ENCODE peak calls at places on chromosomes 1 and 21, in eight cellular contexts. I is left ventricle myocardium inferior, Z is prostate gland, L is right lobe of liver, R is tibial artery, G is vagina, E is H7, B is psoas muscle. S is an unnamed sample. For H3K36me3, the result is how much of the 10 kb centered on the place peaks cover.

GRCh38 chr21:20720623-20721022 is 277.6 kb upstream of the NCAM2 start:
- DNase-seq in E (no peak), G (no peak), I (no peak), R (no peak), B (no peak), Z (no peak), L (no peak), S (no peak)

GRCh38 chr1:214993419-214993818 is 89.1 kb upstream of the KCNK2 start:
- DNase-seq in G (no peak), Z (no peak), B (no peak), I (no peak), R (no peak), E (no peak), L (no peak), S (no peak)

GRCh38 chr1:180158149-180159147 is 3.8 kb downstream of the QSOX1 start:
- DNase-seq in I (no peak), Z (no peak), R (no peak), B (no peak), G (peak), E (no peak), L (no peak), S (no peak)

GRCh38 chr1:172960019-172960418 is 90.7 kb downstream of the TNFSF18 start:
- DNase-seq in E (no peak), G (no peak), R (no peak), L (no peak), Z (no peak), I (no peak), B (no peak), S (no peak)

GRCh38 chr1:208475951-208476824 is 232.0 kb upstream of the PLXNA2 start:
- DNase-seq in E (peak), R (no peak), I (no peak), G (no peak), Z (no peak), B (no peak), L (no peak), S (no peak)

GRCh38 chr21:15978158-15978805 is 248.5 kb downstream of the USP25 start:
- DNase-seq in L (no peak), I (no peak), E (no peak), G (no peak), B (no peak), R (no peak), Z (peak), S (no peak)

GRCh38 chr1:209416660-209417059 is 166.9 kb upstream of the CAMK1G start:
- DNase-seq in B (no peak), Z (no peak), E (no peak), L (no peak), G (no peak), I (no peak), R (no peak), S (no peak)

GRCh38 chr1:24302209-24302611 is 16.9 kb upstream of the GRHL3 start:
- DNase-seq in E (no peak), G (no peak), R (no peak), L (no peak), Z (no peak), B (no peak), I (no peak), S (no peak)

GRCh38 chr1:66283583-66284041 is 250.3 kb upstream of the SGIP1 start:
- DNase-seq in E (no peak), B (no peak), L (no peak), R (no peak), Z (no peak), I (no peak), G (no peak), S (no peak)

GRCh38 chr1:101000141-101000867 is 25.3 kb downstream of the DPH5 start:
- DNase-seq in R (no peak), L (no peak), Z (no peak), E (no peak), B (no peak), I (no peak), G (no peak), S (no peak)

GRCh38 chr21:38945536-38946245 is 140.0 kb downstream of the ETS2 start:
- DNase-seq in Z (no peak), R (no peak), E (peak), I (no peak), G (no peak), L (no peak), B (no peak), S (no peak)

GRCh38 chr1:180633092-180634045 is 1.5 kb downstream of the XPR1 start:
- DNase-seq in I (no peak), E (no peak), L (no peak), R (no peak), Z (no peak), B (no peak), G (no peak), S (no peak)

GRCh38 chr1:203557390-203557789 is 63.4 kb downstream of the OPTC start:
- DNase-seq in R (peak), B (no peak), Z (no peak), E (no peak), L (no peak), I (peak), G (no peak), S (no peak)

GRCh38 chr1:227323164-227323955 is 5.1 kb upstream of the CDC42BPA start:
- DNase-seq in R (no peak), G (no peak), Z (no peak), E (no peak), B (no peak), I (no peak), L (no peak), S (no peak)

GRCh38 chr21:21897275-21897883 is 899.2 kb downstream of the NCAM2 start:
- DNase-seq in I (no peak), Z (peak), R (no peak), G (no peak), B (no peak), E (no peak), L (no peak), S (no peak)

GRCh38 chr1:228429007-228429406 is 12.3 kb upstream of the TRIM17 start:
- DNase-seq in E (no peak), R (no peak), G (no peak), I (no peak), B (no peak), Z (no peak), L (no peak), S (no peak)

GRCh38 chr1:43587001-43587400 is 56.3 kb downstream of the PTPRF start:
- DNase-seq in E (no peak), G (no peak), Z (no peak), I (no peak), R (no peak), L (no peak), B (no peak), S (no peak)
- H3K36me3 ChIP-seq in E (under half), G (under half), Z (under half), I (under half), R (under half), L (under half), B (under half), S (under half)

GRCh38 chr1:40691538-40692428 is at the start of gene NFYC:
- DNase-seq in R (peak), E (peak), I (peak), B (peak), Z (peak), L (peak), G (peak), S (peak)

GRCh38 chr1:40690919-40691537 is 476 bp upstream of the NFYC start:
- DNase-seq in Z (no peak), I (no peak), R (no peak), E (no peak), G (no peak), L (no peak), B (no peak), S (no peak)

GRCh38 chr1:40694353-40694874 is 2.9 kb downstream of the NFYC start:
- DNase-seq in E (no peak), Z (no peak), I (no peak), B (no peak), R (no peak), G (no peak), L (no peak), S (no peak)

GRCh38 chr1:40692429-40692905 is 963 bp downstream of the NFYC start:
- DNase-seq in Z (peak), E (no peak), B (no peak), G (no peak), L (no peak), R (no peak), I (no peak), S (no peak)

DNA sequence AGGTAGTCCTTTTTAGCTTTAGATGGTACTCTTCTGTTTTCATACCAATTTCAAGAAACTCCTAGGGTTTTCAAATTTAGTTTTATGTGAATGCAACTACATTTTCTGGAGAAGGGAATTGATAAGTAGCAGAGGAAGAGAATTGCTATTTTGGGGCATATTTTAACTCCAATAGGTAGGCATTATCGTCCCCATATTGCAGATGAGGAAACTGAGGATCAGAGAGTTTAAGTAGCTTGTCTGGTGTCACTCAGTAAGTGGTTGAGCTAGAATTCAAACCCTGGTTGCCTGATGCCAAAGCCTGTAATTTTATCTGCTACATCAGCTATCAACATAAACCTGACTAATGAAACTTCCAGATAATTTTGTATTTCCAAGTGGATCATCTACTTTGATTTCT is 1.9 kb downstream of the NFYC start:
- DNase-seq in B (no peak), I (no peak), E (no peak), R (no peak), L (no peak), Z (no peak), G (no peak), S (no peak)
- H3K36me3 ChIP-seq in B (under half), I (under half), E (under half), R (under half), L (under half), Z (under half), G (under half), S (under half)

DNA sequence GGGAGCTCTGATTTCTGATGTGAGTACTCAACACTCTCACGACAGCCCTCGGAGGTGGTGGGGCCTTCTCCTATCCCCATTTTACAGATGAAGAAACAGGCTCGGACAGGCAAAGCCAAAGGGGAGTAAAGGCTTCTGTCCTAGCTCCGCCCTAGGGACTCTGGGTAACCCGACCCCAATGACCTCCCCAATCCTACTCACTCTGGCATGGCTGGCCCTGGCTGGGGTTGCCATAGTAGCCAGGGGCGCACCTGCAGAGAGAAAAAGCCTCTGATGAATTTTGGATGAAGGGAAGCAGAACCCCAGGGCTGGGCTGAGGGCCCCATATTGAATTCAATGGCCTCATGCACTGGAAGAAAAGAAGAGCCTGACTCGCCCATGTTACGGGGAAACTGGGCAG is 61.1 kb downstream of the LDLRAD2 start:
- DNase-seq in Z (no peak), G (no peak), B (peak), R (no peak), L (no peak), I (no peak), E (peak), S (no peak)
- H3K36me3 ChIP-seq in Z (under half), G (half or more), B (under half), R (half or more), L (under half), I (half or more), E (under half), S (under half)

DNA sequence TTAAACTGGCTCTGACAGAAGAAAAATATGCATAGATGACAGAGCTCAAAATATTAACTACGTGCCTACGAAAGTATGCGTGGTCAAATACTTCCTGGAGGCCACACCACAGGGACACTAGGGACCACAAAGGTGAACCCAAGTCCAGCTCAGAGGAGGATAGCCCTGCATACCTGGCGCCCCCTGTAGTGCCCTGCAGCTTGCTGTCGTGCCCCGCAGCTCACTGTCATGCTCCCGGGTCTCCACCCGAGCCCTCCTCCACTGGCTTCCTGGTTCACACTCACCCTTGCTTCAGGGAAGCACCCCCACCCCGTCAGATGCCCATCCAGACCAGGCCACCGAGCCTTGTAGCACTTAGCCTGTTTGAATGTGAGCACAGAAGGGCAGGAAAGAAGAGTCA is 16.7 kb upstream of the NADK start:
- DNase-seq in L (peak), I (no peak), E (peak), G (no peak), R (no peak), B (no peak), Z (no peak), S (no peak)
- H3K36me3 ChIP-seq in L (under half), I (half or more), E (under half), G (half or more), R (under half), B (under half), Z (under half), S (under half)

DNA sequence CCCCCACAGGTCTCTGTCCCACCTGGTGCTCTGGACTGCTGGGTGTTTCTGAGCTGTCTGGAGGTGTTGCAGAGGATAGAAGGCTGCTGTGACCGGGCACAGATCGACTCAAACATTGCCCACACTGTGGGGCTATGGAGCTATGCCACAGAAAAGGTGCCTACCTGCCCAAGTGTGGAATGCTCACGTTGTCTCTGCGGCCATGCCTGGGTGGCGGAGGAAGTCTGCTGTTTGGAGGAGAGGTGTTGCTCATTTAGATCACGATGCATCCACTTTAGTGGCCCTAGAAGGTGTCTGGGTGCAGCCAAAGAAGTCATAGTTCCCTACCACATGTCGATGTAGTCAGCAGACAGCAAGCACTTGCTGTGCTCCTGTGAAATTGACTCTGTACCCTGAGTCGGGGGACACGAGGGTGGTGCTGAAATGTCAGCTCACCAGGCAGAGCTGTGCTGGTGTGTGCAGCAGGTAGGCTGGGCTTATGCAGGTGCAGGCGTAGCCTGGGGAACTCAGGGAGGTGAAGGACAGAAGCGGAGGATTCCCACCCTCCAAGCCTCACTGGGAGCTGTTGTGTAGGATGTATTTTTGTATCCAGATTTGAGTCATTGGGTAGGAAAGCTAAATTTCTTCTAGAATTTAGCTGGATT is 32.8 kb upstream of the PWP2 start:
- DNase-seq in B (no peak), E (no peak), R (no peak), L (no peak), Z (no peak), G (no peak), I (no peak), S (no peak)
- H3K36me3 ChIP-seq in B (under half), E (under half), R (half or more), L (under half), Z (under half), G (under half), I (half or more), S (under half)

GRCh38 chr1:160352555-160352954 is 9.4 kb downstream of the NCSTN start:
- DNase-seq in R (no peak), L (no peak), B (no peak), G (no peak), E (no peak), I (no peak), Z (no peak), S (no peak)
- H3K36me3 ChIP-seq in R (half or more), L (half or more), B (under half), G (half or more), E (half or more), I (half or more), Z (under half), S (under half)

GRCh38 chr1:13605159-13605558 is 21.5 kb downstream of the PDPN start:
- DNase-seq in R (peak), Z (no peak), L (no peak), E (no peak), G (no peak), B (no peak), I (no peak), S (no peak)
- H3K36me3 ChIP-seq in R (under half), Z (under half), L (under half), E (under half), G (under half), B (under half), I (under half), S (under half)

GRCh38 chr1:1483714-1484113 is 12.1 kb downstream of the ATAD3B start:
- DNase-seq in E (no peak), R (no peak), Z (no peak), I (no peak), L (no peak), G (no peak), B (no peak), S (no peak)
- H3K36me3 ChIP-seq in E (under half), R (under half), Z (under half), I (half or more), L (under half), G (half or more), B (under half), S (under half)

S was measured in Caco-2.